ENCODE peak calls at places on chromosomes 11 and 22, in nine cellular contexts. One of them, this sample, is unnamed. For H3K9me3, the result is how much of the 10 kb centered on the place peaks cover.

GRCh38 chr11:61511383-61511782 is 2.8 kb downstream of the LRRC10B start:
- DNase-seq in IMR-90: no peak
- DNase-seq in hepatocyte: no peak
- DNase-seq in SK-N-SH: peak
- DNase-seq in left ventricle myocardium inferior: no peak
- DNase-seq in Peyer's patch: no peak
- DNase-seq in thoracic aorta: no peak
- DNase-seq in endothelial cell of umbilical vein: no peak
- DNase-seq in A549: no peak
- DNase-seq in this sample: no peak

GRCh38 chr11:134468081-134468668 is 56.1 kb upstream of the B3GAT1 start:
- DNase-seq in IMR-90: no peak
- DNase-seq in hepatocyte: no peak
- DNase-seq in SK-N-SH: no peak
- DNase-seq in left ventricle myocardium inferior: no peak
- DNase-seq in Peyer's patch: peak
- DNase-seq in thoracic aorta: no peak
- DNase-seq in endothelial cell of umbilical vein: no peak
- DNase-seq in A549: no peak
- DNase-seq in this sample: no peak

GRCh38 chr22:22025320-22026156 is 43.0 kb upstream of the TOP3B start:
- DNase-seq in IMR-90: no peak
- DNase-seq in hepatocyte: no peak
- DNase-seq in SK-N-SH: no peak
- DNase-seq in left ventricle myocardium inferior: no peak
- DNase-seq in Peyer's patch: no peak
- DNase-seq in thoracic aorta: no peak
- DNase-seq in endothelial cell of umbilical vein: no peak
- DNase-seq in A549: no peak
- DNase-seq in this sample: no peak

GRCh38 chr22:25348391-25348790 is 129.0 kb downstream of the CRYBB2 start:
- DNase-seq in IMR-90: no peak
- DNase-seq in hepatocyte: no peak
- DNase-seq in SK-N-SH: no peak
- DNase-seq in left ventricle myocardium inferior: no peak
- DNase-seq in Peyer's patch: no peak
- DNase-seq in thoracic aorta: no peak
- DNase-seq in endothelial cell of umbilical vein: no peak
- DNase-seq in A549: no peak
- DNase-seq in this sample: no peak

GRCh38 chr22:38172489-38173155 is 9.0 kb downstream of the PLA2G6 start:
- DNase-seq in IMR-90: peak
- DNase-seq in hepatocyte: no peak
- DNase-seq in SK-N-SH: no peak
- DNase-seq in left ventricle myocardium inferior: peak
- DNase-seq in Peyer's patch: no peak
- DNase-seq in thoracic aorta: no peak
- DNase-seq in endothelial cell of umbilical vein: peak
- DNase-seq in A549: no peak
- DNase-seq in this sample: peak

GRCh38 chr11:27412192-27412691 is 49.2 kb upstream of the CCDC34 start:
- DNase-seq in IMR-90: no peak
- DNase-seq in hepatocyte: no peak
- DNase-seq in SK-N-SH: no peak
- DNase-seq in left ventricle myocardium inferior: no peak
- DNase-seq in Peyer's patch: no peak
- DNase-seq in thoracic aorta: no peak
- DNase-seq in endothelial cell of umbilical vein: no peak
- DNase-seq in A549: no peak
- DNase-seq in this sample: no peak

GRCh38 chr22:18066181-18066859 is 11.5 kb upstream of the PEX26 start:
- DNase-seq in IMR-90: no peak
- DNase-seq in hepatocyte: no peak
- DNase-seq in SK-N-SH: no peak
- DNase-seq in left ventricle myocardium inferior: no peak
- DNase-seq in Peyer's patch: no peak
- DNase-seq in thoracic aorta: no peak
- DNase-seq in endothelial cell of umbilical vein: no peak
- DNase-seq in A549: no peak
- DNase-seq in this sample: no peak

GRCh38 chr11:73414977-73415492 is 38.8 kb downstream of the RELT start:
- DNase-seq in IMR-90: peak
- DNase-seq in hepatocyte: no peak
- DNase-seq in SK-N-SH: no peak
- DNase-seq in left ventricle myocardium inferior: no peak
- DNase-seq in Peyer's patch: no peak
- DNase-seq in thoracic aorta: no peak
- DNase-seq in endothelial cell of umbilical vein: no peak
- DNase-seq in A549: no peak
- DNase-seq in this sample: no peak

GRCh38 chr11:58592760-58593472 is 14.1 kb downstream of the ZFP91 start:
- DNase-seq in IMR-90: no peak
- DNase-seq in hepatocyte: peak
- DNase-seq in SK-N-SH: no peak
- DNase-seq in left ventricle myocardium inferior: no peak
- DNase-seq in Peyer's patch: no peak
- DNase-seq in thoracic aorta: no peak
- DNase-seq in endothelial cell of umbilical vein: no peak
- DNase-seq in A549: no peak
- DNase-seq in this sample: no peak

GRCh38 chr11:38448284-38448683 is 1850.2 kb upstream of the RAG2 start:
- DNase-seq in IMR-90: no peak
- DNase-seq in hepatocyte: no peak
- DNase-seq in SK-N-SH: no peak
- DNase-seq in left ventricle myocardium inferior: peak
- DNase-seq in Peyer's patch: no peak
- DNase-seq in thoracic aorta: no peak
- DNase-seq in endothelial cell of umbilical vein: no peak
- DNase-seq in A549: no peak
- DNase-seq in this sample: no peak

GRCh38 chr11:61075891-61076290 is 26.4 kb upstream of the CD5 start:
- DNase-seq in IMR-90: peak
- DNase-seq in hepatocyte: peak
- DNase-seq in SK-N-SH: no peak
- DNase-seq in left ventricle myocardium inferior: no peak
- DNase-seq in Peyer's patch: no peak
- DNase-seq in thoracic aorta: no peak
- DNase-seq in endothelial cell of umbilical vein: no peak
- DNase-seq in A549: no peak
- DNase-seq in this sample: no peak

GRCh38 chr22:24482586-24482985 is 12.5 kb upstream of the UPB1 start:
- DNase-seq in IMR-90: peak
- DNase-seq in hepatocyte: no peak
- DNase-seq in SK-N-SH: no peak
- DNase-seq in left ventricle myocardium inferior: no peak
- DNase-seq in Peyer's patch: no peak
- DNase-seq in thoracic aorta: no peak
- DNase-seq in endothelial cell of umbilical vein: peak
- DNase-seq in A549: no peak
- DNase-seq in this sample: no peak

GRCh38 chr22:42562282-42562681 is 8.5 kb downstream of the SERHL2 start:
- DNase-seq in IMR-90: no peak
- DNase-seq in hepatocyte: no peak
- DNase-seq in SK-N-SH: no peak
- DNase-seq in left ventricle myocardium inferior: no peak
- DNase-seq in Peyer's patch: no peak
- DNase-seq in thoracic aorta: no peak
- DNase-seq in endothelial cell of umbilical vein: no peak
- DNase-seq in A549: no peak
- DNase-seq in this sample: no peak

GRCh38 chr22:26970809-26971394 is 313.5 kb downstream of the MIAT start:
- DNase-seq in IMR-90: no peak
- DNase-seq in hepatocyte: no peak
- DNase-seq in SK-N-SH: no peak
- DNase-seq in left ventricle myocardium inferior: no peak
- DNase-seq in Peyer's patch: no peak
- DNase-seq in thoracic aorta: no peak
- DNase-seq in endothelial cell of umbilical vein: no peak
- DNase-seq in A549: no peak
- DNase-seq in this sample: no peak

DNA sequence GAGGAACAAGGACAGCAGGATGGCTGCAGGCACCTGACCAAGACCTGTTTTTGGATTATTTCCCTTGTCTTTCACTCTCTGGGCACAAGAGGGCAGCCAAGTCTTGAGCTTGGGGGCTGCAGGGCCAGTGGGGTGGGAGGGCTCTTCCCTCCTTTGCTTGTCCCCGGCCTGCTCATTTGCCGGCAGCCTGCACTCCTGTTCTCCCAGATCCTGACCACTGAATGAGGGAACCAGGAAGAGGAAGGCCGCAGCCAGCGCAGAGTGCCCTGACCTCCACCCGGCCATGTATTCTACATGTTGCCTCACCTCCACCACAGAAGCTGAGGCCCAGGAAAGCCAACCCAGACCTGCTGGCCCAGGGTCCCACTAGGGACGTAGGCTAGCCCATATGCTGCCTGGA is 15.5 kb upstream of the NNMT start:
- DNase-seq in IMR-90: peak
- DNase-seq in hepatocyte: peak
- DNase-seq in SK-N-SH: peak
- DNase-seq in left ventricle myocardium inferior: peak
- DNase-seq in Peyer's patch: no peak
- DNase-seq in thoracic aorta: no peak
- DNase-seq in endothelial cell of umbilical vein: peak
- DNase-seq in A549: peak
- DNase-seq in this sample: no peak
- TF ChIP-seq CTCF in IMR-90: peak
- TF ChIP-seq CTCF in hepatocyte: peak
- TF ChIP-seq CTCF in SK-N-SH: peak
- TF ChIP-seq CTCF in left ventricle myocardium inferior: peak
- TF ChIP-seq CTCF in Peyer's patch: peak
- TF ChIP-seq CTCF in thoracic aorta: peak
- TF ChIP-seq CTCF in endothelial cell of umbilical vein: peak
- TF ChIP-seq CTCF in A549: peak
- TF ChIP-seq CTCF in this sample: peak

GRCh38 chr11:3370268-3370870 is 8.6 kb downstream of the ZNF195 start:
- DNase-seq in IMR-90: no peak
- DNase-seq in hepatocyte: no peak
- DNase-seq in SK-N-SH: no peak
- DNase-seq in left ventricle myocardium inferior: no peak
- DNase-seq in Peyer's patch: no peak
- DNase-seq in thoracic aorta: no peak
- DNase-seq in endothelial cell of umbilical vein: no peak
- DNase-seq in A549: no peak
- DNase-seq in this sample: no peak

GRCh38 chr11:3380706-3381570 is 2.0 kb upstream of the ZNF195 start:
- DNase-seq in IMR-90: no peak
- DNase-seq in hepatocyte: no peak
- DNase-seq in SK-N-SH: no peak
- DNase-seq in left ventricle myocardium inferior: no peak
- DNase-seq in Peyer's patch: no peak
- DNase-seq in thoracic aorta: no peak
- DNase-seq in endothelial cell of umbilical vein: no peak
- DNase-seq in A549: no peak
- DNase-seq in this sample: no peak

GRCh38 chr11:3378426-3379423 is at the start of gene ZNF195:
- DNase-seq in IMR-90: peak
- DNase-seq in hepatocyte: peak
- DNase-seq in SK-N-SH: peak
- DNase-seq in left ventricle myocardium inferior: peak
- DNase-seq in Peyer's patch: peak
- DNase-seq in thoracic aorta: peak
- DNase-seq in endothelial cell of umbilical vein: peak
- DNase-seq in A549: peak
- DNase-seq in this sample: peak

DNA sequence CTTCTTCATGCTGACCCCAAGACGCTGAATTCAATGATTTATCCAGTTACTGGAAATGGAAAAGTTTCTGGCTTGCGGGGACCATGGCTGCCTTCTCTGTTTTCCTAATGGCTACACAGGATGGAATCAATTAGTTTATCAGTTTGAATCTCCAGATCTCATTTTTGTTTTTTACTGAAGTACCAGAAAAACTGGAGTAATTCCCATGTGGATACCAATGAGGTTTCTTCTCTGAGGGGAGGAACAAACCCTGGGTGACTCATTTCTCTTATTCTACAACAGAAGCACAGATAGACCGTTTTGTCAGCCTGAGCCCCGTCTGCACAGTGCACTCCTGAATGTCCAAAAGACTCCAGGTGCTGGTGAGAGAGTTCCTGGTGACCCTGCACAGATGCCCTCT is 3.4 kb downstream of the ZNF195 start:
- DNase-seq in IMR-90: no peak
- DNase-seq in hepatocyte: no peak
- DNase-seq in SK-N-SH: peak
- DNase-seq in left ventricle myocardium inferior: no peak
- DNase-seq in Peyer's patch: no peak
- DNase-seq in thoracic aorta: no peak
- DNase-seq in endothelial cell of umbilical vein: no peak
- DNase-seq in A549: no peak
- DNase-seq in this sample: no peak
- H3K9me3 ChIP-seq in IMR-90: under half
- H3K9me3 ChIP-seq in hepatocyte: under half
- H3K9me3 ChIP-seq in SK-N-SH: under half
- H3K9me3 ChIP-seq in left ventricle myocardium inferior: under half
- H3K9me3 ChIP-seq in Peyer's patch: under half
- H3K9me3 ChIP-seq in thoracic aorta: under half
- H3K9me3 ChIP-seq in endothelial cell of umbilical vein: under half
- H3K9me3 ChIP-seq in A549: half or more
- H3K9me3 ChIP-seq in this sample: under half

DNA sequence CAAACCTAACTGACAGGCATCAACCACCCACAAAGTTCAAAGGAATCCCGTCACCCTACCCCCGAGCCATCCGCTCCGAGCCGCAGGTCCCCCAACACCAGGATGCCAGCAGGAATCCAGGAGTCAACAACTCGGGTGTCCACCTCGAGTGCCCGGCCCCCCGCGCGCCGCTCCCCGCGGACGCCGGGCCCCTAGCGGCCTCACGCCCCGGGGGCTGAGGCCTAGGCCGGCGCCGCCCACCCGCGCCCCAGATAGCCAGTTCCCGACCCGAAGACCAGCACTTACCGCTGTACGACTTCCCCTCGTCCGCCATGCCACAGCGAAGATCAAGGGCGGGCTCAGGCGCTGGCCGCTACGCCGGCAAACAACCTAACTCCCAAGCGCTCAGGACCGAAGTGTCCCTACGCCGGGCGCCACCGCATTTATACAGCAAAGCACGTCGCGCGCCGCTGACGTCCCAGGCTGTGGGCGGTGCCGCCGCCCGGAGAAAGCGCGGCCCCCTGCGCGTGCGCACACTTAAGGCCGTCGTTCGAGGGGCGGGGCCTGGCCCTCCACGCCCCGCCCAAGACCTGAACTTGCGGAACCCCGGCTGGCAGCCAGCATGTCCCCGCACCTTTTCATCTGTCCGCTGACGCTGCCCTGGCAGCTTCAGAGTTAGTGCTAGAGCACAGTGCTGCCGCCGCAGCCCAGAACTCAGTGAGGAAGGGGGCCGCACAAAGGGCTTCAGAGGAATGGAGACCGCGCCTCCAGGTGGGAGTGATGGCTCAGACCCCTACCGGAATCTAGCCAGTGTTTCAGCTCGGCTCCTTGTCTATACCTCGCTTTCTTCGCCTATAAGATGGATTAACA is at the start of gene NXF1:
- DNase-seq in IMR-90: peak
- DNase-seq in hepatocyte: peak
- DNase-seq in SK-N-SH: peak
- DNase-seq in left ventricle myocardium inferior: peak
- DNase-seq in Peyer's patch: peak
- DNase-seq in thoracic aorta: peak
- DNase-seq in endothelial cell of umbilical vein: peak
- DNase-seq in A549: peak
- DNase-seq in this sample: peak
- TF ChIP-seq CTCF in IMR-90: no peak
- TF ChIP-seq CTCF in hepatocyte: peak
- TF ChIP-seq CTCF in SK-N-SH: peak
- TF ChIP-seq CTCF in left ventricle myocardium inferior: peak
- TF ChIP-seq CTCF in Peyer's patch: no peak
- TF ChIP-seq CTCF in thoracic aorta: no peak
- TF ChIP-seq CTCF in endothelial cell of umbilical vein: peak
- TF ChIP-seq CTCF in A549: no peak
- TF ChIP-seq CTCF in this sample: no peak

GRCh38 chr22:49026476-49027121 is 801.1 kb downstream of the BRD1 start:
- DNase-seq in IMR-90: no peak
- DNase-seq in hepatocyte: no peak
- DNase-seq in SK-N-SH: peak
- DNase-seq in left ventricle myocardium inferior: no peak
- DNase-seq in Peyer's patch: no peak
- DNase-seq in thoracic aorta: no peak
- DNase-seq in endothelial cell of umbilical vein: no peak
- DNase-seq in A549: peak
- DNase-seq in this sample: no peak
- H3K9me3 ChIP-seq in IMR-90: half or more
- H3K9me3 ChIP-seq in hepatocyte: under half
- H3K9me3 ChIP-seq in SK-N-SH: under half
- H3K9me3 ChIP-seq in left ventricle myocardium inferior: under half
- H3K9me3 ChIP-seq in Peyer's patch: under half
- H3K9me3 ChIP-seq in thoracic aorta: under half
- H3K9me3 ChIP-seq in endothelial cell of umbilical vein: under half
- H3K9me3 ChIP-seq in A549: under half
- H3K9me3 ChIP-seq in this sample: under half

This sample was measured in ascending aorta.